ENCODE peak calls at places on chromosome 1, in seven cellular contexts. One of them, this sample, is unnamed.

GRCh38 chr1:70314706-70315304 is 39.7 kb downstream of the ANKRD13C start:
- DNase-seq in Calu3: no peak
- DNase-seq in astrocyte of the spinal cord: no peak
- DNase-seq in PC-9: no peak
- DNase-seq in stimulated activated CD4-positive, alpha-beta T cell treated with anti-CD3 and anti-CD28 coated beads, Interleukin-15, amount 100 ng/mL, for 24 hours: no peak
- DNase-seq in GM12892: no peak
- DNase-seq in activated CD8-positive, alpha-beta memory T cell treated with anti-CD3 and anti-CD28 coated beads, Interleukin-2, amount 10 ng/mL, durations not matched to agents 7 days and 5 days: no peak
- DNase-seq in this sample: no peak

GRCh38 chr1:51070011-51070410 is 32.0 kb upstream of the C1orf185 start:
- DNase-seq in Calu3: no peak
- DNase-seq in astrocyte of the spinal cord: no peak
- DNase-seq in PC-9: peak
- DNase-seq in stimulated activated CD4-positive, alpha-beta T cell treated with anti-CD3 and anti-CD28 coated beads, Interleukin-15, amount 100 ng/mL, for 24 hours: no peak
- DNase-seq in GM12892: no peak
- DNase-seq in activated CD8-positive, alpha-beta memory T cell treated with anti-CD3 and anti-CD28 coated beads, Interleukin-2, amount 10 ng/mL, durations not matched to agents 7 days and 5 days: no peak
- DNase-seq in this sample: peak

GRCh38 chr1:221801773-221802516 is 60.1 kb upstream of the DUSP10 start:
- DNase-seq in Calu3: no peak
- DNase-seq in astrocyte of the spinal cord: peak
- DNase-seq in PC-9: peak
- DNase-seq in stimulated activated CD4-positive, alpha-beta T cell treated with anti-CD3 and anti-CD28 coated beads, Interleukin-15, amount 100 ng/mL, for 24 hours: no peak
- DNase-seq in GM12892: no peak
- DNase-seq in activated CD8-positive, alpha-beta memory T cell treated with anti-CD3 and anti-CD28 coated beads, Interleukin-2, amount 10 ng/mL, durations not matched to agents 7 days and 5 days: no peak
- DNase-seq in this sample: no peak

GRCh38 chr1:92961131-92961895 is at the start of gene DIPK1A:
- DNase-seq in Calu3: peak
- DNase-seq in astrocyte of the spinal cord: peak
- DNase-seq in PC-9: peak
- DNase-seq in stimulated activated CD4-positive, alpha-beta T cell treated with anti-CD3 and anti-CD28 coated beads, Interleukin-15, amount 100 ng/mL, for 24 hours: peak
- DNase-seq in GM12892: peak
- DNase-seq in activated CD8-positive, alpha-beta memory T cell treated with anti-CD3 and anti-CD28 coated beads, Interleukin-2, amount 10 ng/mL, durations not matched to agents 7 days and 5 days: peak
- DNase-seq in this sample: peak

GRCh38 chr1:221856188-221857093 is 114.6 kb upstream of the DUSP10 start:
- DNase-seq in Calu3: no peak
- DNase-seq in astrocyte of the spinal cord: peak
- DNase-seq in PC-9: no peak
- DNase-seq in stimulated activated CD4-positive, alpha-beta T cell treated with anti-CD3 and anti-CD28 coated beads, Interleukin-15, amount 100 ng/mL, for 24 hours: no peak
- DNase-seq in GM12892: no peak
- DNase-seq in activated CD8-positive, alpha-beta memory T cell treated with anti-CD3 and anti-CD28 coated beads, Interleukin-2, amount 10 ng/mL, durations not matched to agents 7 days and 5 days: no peak
- DNase-seq in this sample: no peak

GRCh38 chr1:244371294-244372141 is 80.2 kb downstream of the ADSS2 start:
- DNase-seq in Calu3: no peak
- DNase-seq in astrocyte of the spinal cord: no peak
- DNase-seq in PC-9: no peak
- DNase-seq in stimulated activated CD4-positive, alpha-beta T cell treated with anti-CD3 and anti-CD28 coated beads, Interleukin-15, amount 100 ng/mL, for 24 hours: no peak
- DNase-seq in GM12892: no peak
- DNase-seq in activated CD8-positive, alpha-beta memory T cell treated with anti-CD3 and anti-CD28 coated beads, Interleukin-2, amount 10 ng/mL, durations not matched to agents 7 days and 5 days: peak
- DNase-seq in this sample: no peak

GRCh38 chr1:47940321-47940720 is 56.9 kb downstream of the TRABD2B start:
- DNase-seq in Calu3: no peak
- DNase-seq in astrocyte of the spinal cord: no peak
- DNase-seq in PC-9: no peak
- DNase-seq in stimulated activated CD4-positive, alpha-beta T cell treated with anti-CD3 and anti-CD28 coated beads, Interleukin-15, amount 100 ng/mL, for 24 hours: no peak
- DNase-seq in GM12892: no peak
- DNase-seq in activated CD8-positive, alpha-beta memory T cell treated with anti-CD3 and anti-CD28 coated beads, Interleukin-2, amount 10 ng/mL, durations not matched to agents 7 days and 5 days: no peak
- DNase-seq in this sample: no peak

GRCh38 chr1:15066191-15066590 is 87.4 kb upstream of the TMEM51 start:
- DNase-seq in Calu3: no peak
- DNase-seq in astrocyte of the spinal cord: no peak
- DNase-seq in PC-9: no peak
- DNase-seq in stimulated activated CD4-positive, alpha-beta T cell treated with anti-CD3 and anti-CD28 coated beads, Interleukin-15, amount 100 ng/mL, for 24 hours: no peak
- DNase-seq in GM12892: no peak
- DNase-seq in activated CD8-positive, alpha-beta memory T cell treated with anti-CD3 and anti-CD28 coated beads, Interleukin-2, amount 10 ng/mL, durations not matched to agents 7 days and 5 days: no peak
- DNase-seq in this sample: no peak

GRCh38 chr1:165900576-165901380 is 73.4 kb downstream of the UCK2 start:
- DNase-seq in Calu3: no peak
- DNase-seq in astrocyte of the spinal cord: peak
- DNase-seq in PC-9: no peak
- DNase-seq in stimulated activated CD4-positive, alpha-beta T cell treated with anti-CD3 and anti-CD28 coated beads, Interleukin-15, amount 100 ng/mL, for 24 hours: no peak
- DNase-seq in GM12892: no peak
- DNase-seq in activated CD8-positive, alpha-beta memory T cell treated with anti-CD3 and anti-CD28 coated beads, Interleukin-2, amount 10 ng/mL, durations not matched to agents 7 days and 5 days: no peak
- DNase-seq in this sample: no peak

GRCh38 chr1:235075121-235075954 is 53.3 kb downstream of the TOMM20 start:
- DNase-seq in Calu3: peak
- DNase-seq in astrocyte of the spinal cord: peak
- DNase-seq in PC-9: peak
- DNase-seq in stimulated activated CD4-positive, alpha-beta T cell treated with anti-CD3 and anti-CD28 coated beads, Interleukin-15, amount 100 ng/mL, for 24 hours: peak
- DNase-seq in GM12892: peak
- DNase-seq in activated CD8-positive, alpha-beta memory T cell treated with anti-CD3 and anti-CD28 coated beads, Interleukin-2, amount 10 ng/mL, durations not matched to agents 7 days and 5 days: peak
- DNase-seq in this sample: no peak

GRCh38 chr1:115139381-115139780 is 50.1 kb upstream of the TSPAN2 start:
- DNase-seq in Calu3: no peak
- DNase-seq in astrocyte of the spinal cord: no peak
- DNase-seq in PC-9: no peak
- DNase-seq in stimulated activated CD4-positive, alpha-beta T cell treated with anti-CD3 and anti-CD28 coated beads, Interleukin-15, amount 100 ng/mL, for 24 hours: no peak
- DNase-seq in GM12892: no peak
- DNase-seq in activated CD8-positive, alpha-beta memory T cell treated with anti-CD3 and anti-CD28 coated beads, Interleukin-2, amount 10 ng/mL, durations not matched to agents 7 days and 5 days: no peak
- DNase-seq in this sample: no peak

GRCh38 chr1:61094677-61095076 is 12.3 kb downstream of the NFIA start:
- DNase-seq in Calu3: no peak
- DNase-seq in astrocyte of the spinal cord: no peak
- DNase-seq in PC-9: no peak
- DNase-seq in stimulated activated CD4-positive, alpha-beta T cell treated with anti-CD3 and anti-CD28 coated beads, Interleukin-15, amount 100 ng/mL, for 24 hours: no peak
- DNase-seq in GM12892: no peak
- DNase-seq in activated CD8-positive, alpha-beta memory T cell treated with anti-CD3 and anti-CD28 coated beads, Interleukin-2, amount 10 ng/mL, durations not matched to agents 7 days and 5 days: no peak
- DNase-seq in this sample: no peak

GRCh38 chr1:22329171-22329540 is 122.5 kb upstream of the ZBTB40 start:
- DNase-seq in Calu3: no peak
- DNase-seq in astrocyte of the spinal cord: no peak
- DNase-seq in PC-9: no peak
- DNase-seq in stimulated activated CD4-positive, alpha-beta T cell treated with anti-CD3 and anti-CD28 coated beads, Interleukin-15, amount 100 ng/mL, for 24 hours: no peak
- DNase-seq in GM12892: no peak
- DNase-seq in activated CD8-positive, alpha-beta memory T cell treated with anti-CD3 and anti-CD28 coated beads, Interleukin-2, amount 10 ng/mL, durations not matched to agents 7 days and 5 days: no peak
- DNase-seq in this sample: no peak

GRCh38 chr1:242828199-242828598 is 303.7 kb upstream of the PLD5 start:
- DNase-seq in Calu3: no peak
- DNase-seq in astrocyte of the spinal cord: no peak
- DNase-seq in PC-9: no peak
- DNase-seq in stimulated activated CD4-positive, alpha-beta T cell treated with anti-CD3 and anti-CD28 coated beads, Interleukin-15, amount 100 ng/mL, for 24 hours: no peak
- DNase-seq in GM12892: no peak
- DNase-seq in activated CD8-positive, alpha-beta memory T cell treated with anti-CD3 and anti-CD28 coated beads, Interleukin-2, amount 10 ng/mL, durations not matched to agents 7 days and 5 days: no peak
- DNase-seq in this sample: no peak

GRCh38 chr1:76330993-76331603 is 256.6 kb downstream of the ST6GALNAC3 start:
- DNase-seq in Calu3: peak
- DNase-seq in astrocyte of the spinal cord: peak
- DNase-seq in PC-9: peak
- DNase-seq in stimulated activated CD4-positive, alpha-beta T cell treated with anti-CD3 and anti-CD28 coated beads, Interleukin-15, amount 100 ng/mL, for 24 hours: peak
- DNase-seq in GM12892: peak
- DNase-seq in activated CD8-positive, alpha-beta memory T cell treated with anti-CD3 and anti-CD28 coated beads, Interleukin-2, amount 10 ng/mL, durations not matched to agents 7 days and 5 days: peak
- DNase-seq in this sample: peak

GRCh38 chr1:167984886-167985489 is 48.1 kb upstream of the MPC2 start:
- DNase-seq in Calu3: no peak
- DNase-seq in astrocyte of the spinal cord: peak
- DNase-seq in PC-9: no peak
- DNase-seq in stimulated activated CD4-positive, alpha-beta T cell treated with anti-CD3 and anti-CD28 coated beads, Interleukin-15, amount 100 ng/mL, for 24 hours: peak
- DNase-seq in GM12892: no peak
- DNase-seq in activated CD8-positive, alpha-beta memory T cell treated with anti-CD3 and anti-CD28 coated beads, Interleukin-2, amount 10 ng/mL, durations not matched to agents 7 days and 5 days: no peak
- DNase-seq in this sample: no peak

GRCh38 chr1:150009604-150010387 is 730 bp downstream of the OTUD7B start:
- DNase-seq in Calu3: no peak
- DNase-seq in astrocyte of the spinal cord: peak
- DNase-seq in PC-9: peak
- DNase-seq in stimulated activated CD4-positive, alpha-beta T cell treated with anti-CD3 and anti-CD28 coated beads, Interleukin-15, amount 100 ng/mL, for 24 hours: peak
- DNase-seq in GM12892: peak
- DNase-seq in activated CD8-positive, alpha-beta memory T cell treated with anti-CD3 and anti-CD28 coated beads, Interleukin-2, amount 10 ng/mL, durations not matched to agents 7 days and 5 days: peak
- DNase-seq in this sample: peak

GRCh38 chr1:200794506-200795065 is 55.9 kb downstream of the CAMSAP2 start:
- DNase-seq in Calu3: no peak
- DNase-seq in astrocyte of the spinal cord: no peak
- DNase-seq in PC-9: no peak
- DNase-seq in stimulated activated CD4-positive, alpha-beta T cell treated with anti-CD3 and anti-CD28 coated beads, Interleukin-15, amount 100 ng/mL, for 24 hours: no peak
- DNase-seq in GM12892: no peak
- DNase-seq in activated CD8-positive, alpha-beta memory T cell treated with anti-CD3 and anti-CD28 coated beads, Interleukin-2, amount 10 ng/mL, durations not matched to agents 7 days and 5 days: no peak
- DNase-seq in this sample: no peak

GRCh38 chr1:24151175-24151533 is 8.2 kb upstream of the IL22RA1 start:
- DNase-seq in Calu3: peak
- DNase-seq in astrocyte of the spinal cord: no peak
- DNase-seq in PC-9: no peak
- DNase-seq in stimulated activated CD4-positive, alpha-beta T cell treated with anti-CD3 and anti-CD28 coated beads, Interleukin-15, amount 100 ng/mL, for 24 hours: peak
- DNase-seq in GM12892: no peak
- DNase-seq in activated CD8-positive, alpha-beta memory T cell treated with anti-CD3 and anti-CD28 coated beads, Interleukin-2, amount 10 ng/mL, durations not matched to agents 7 days and 5 days: no peak
- DNase-seq in this sample: peak

GRCh38 chr1:91552596-91552995 is 51.9 kb downstream of the CDC7 start:
- DNase-seq in Calu3: no peak
- DNase-seq in astrocyte of the spinal cord: no peak
- DNase-seq in PC-9: no peak
- DNase-seq in stimulated activated CD4-positive, alpha-beta T cell treated with anti-CD3 and anti-CD28 coated beads, Interleukin-15, amount 100 ng/mL, for 24 hours: no peak
- DNase-seq in GM12892: no peak
- DNase-seq in activated CD8-positive, alpha-beta memory T cell treated with anti-CD3 and anti-CD28 coated beads, Interleukin-2, amount 10 ng/mL, durations not matched to agents 7 days and 5 days: no peak
- DNase-seq in this sample: no peak

GRCh38 chr1:18561967-18562366 is 68.7 kb upstream of the PAX7 start:
- DNase-seq in Calu3: no peak
- DNase-seq in astrocyte of the spinal cord: no peak
- DNase-seq in PC-9: no peak
- DNase-seq in stimulated activated CD4-positive, alpha-beta T cell treated with anti-CD3 and anti-CD28 coated beads, Interleukin-15, amount 100 ng/mL, for 24 hours: no peak
- DNase-seq in GM12892: no peak
- DNase-seq in activated CD8-positive, alpha-beta memory T cell treated with anti-CD3 and anti-CD28 coated beads, Interleukin-2, amount 10 ng/mL, durations not matched to agents 7 days and 5 days: no peak
- DNase-seq in this sample: no peak

GRCh38 chr1:193313354-193314140 is 127.1 kb upstream of the B3GALT2 start:
- DNase-seq in Calu3: no peak
- DNase-seq in astrocyte of the spinal cord: no peak
- DNase-seq in PC-9: no peak
- DNase-seq in stimulated activated CD4-positive, alpha-beta T cell treated with anti-CD3 and anti-CD28 coated beads, Interleukin-15, amount 100 ng/mL, for 24 hours: no peak
- DNase-seq in GM12892: no peak
- DNase-seq in activated CD8-positive, alpha-beta memory T cell treated with anti-CD3 and anti-CD28 coated beads, Interleukin-2, amount 10 ng/mL, durations not matched to agents 7 days and 5 days: no peak
- DNase-seq in this sample: peak

GRCh38 chr1:12433323-12434053 is 184.5 kb downstream of the DHRS3 start:
- DNase-seq in Calu3: peak
- DNase-seq in astrocyte of the spinal cord: peak
- DNase-seq in PC-9: no peak
- DNase-seq in stimulated activated CD4-positive, alpha-beta T cell treated with anti-CD3 and anti-CD28 coated beads, Interleukin-15, amount 100 ng/mL, for 24 hours: no peak
- DNase-seq in GM12892: no peak
- DNase-seq in activated CD8-positive, alpha-beta memory T cell treated with anti-CD3 and anti-CD28 coated beads, Interleukin-2, amount 10 ng/mL, durations not matched to agents 7 days and 5 days: no peak
- DNase-seq in this sample: peak

GRCh38 chr1:41381691-41382530 is 20.7 kb downstream of the FOXO6 start:
- DNase-seq in Calu3: peak
- DNase-seq in astrocyte of the spinal cord: no peak
- DNase-seq in PC-9: no peak
- DNase-seq in stimulated activated CD4-positive, alpha-beta T cell treated with anti-CD3 and anti-CD28 coated beads, Interleukin-15, amount 100 ng/mL, for 24 hours: peak
- DNase-seq in GM12892: peak
- DNase-seq in activated CD8-positive, alpha-beta memory T cell treated with anti-CD3 and anti-CD28 coated beads, Interleukin-2, amount 10 ng/mL, durations not matched to agents 7 days and 5 days: no peak
- DNase-seq in this sample: peak

GRCh38 chr1:178393370-178393769 is 103.4 kb downstream of the CLEC20A start:
- DNase-seq in Calu3: no peak
- DNase-seq in astrocyte of the spinal cord: no peak
- DNase-seq in PC-9: no peak
- DNase-seq in stimulated activated CD4-positive, alpha-beta T cell treated with anti-CD3 and anti-CD28 coated beads, Interleukin-15, amount 100 ng/mL, for 24 hours: no peak
- DNase-seq in GM12892: no peak
- DNase-seq in activated CD8-positive, alpha-beta memory T cell treated with anti-CD3 and anti-CD28 coated beads, Interleukin-2, amount 10 ng/mL, durations not matched to agents 7 days and 5 days: no peak
- DNase-seq in this sample: no peak

This sample was measured in colonic mucosa.